ENCODE peak calls at places on chromosomes 11 and 22, in eight cellular contexts. One of them, this sample, is unnamed.

GRCh38 chr11:101618691-101619090 is 34.9 kb upstream of the TRPC6 start:
- DNase-seq in T47D: no peak
- DNase-seq in NCI-H1436: no peak
- DNase-seq in naive B cell: no peak
- DNase-seq in cardiac muscle cell: no peak
- DNase-seq in glomerular endothelial cell: no peak
- DNase-seq in RWPE2: no peak
- DNase-seq in ovary: no peak
- DNase-seq in this sample: no peak

GRCh38 chr22:17754233-17754925 is 19.9 kb downstream of the BID start:
- DNase-seq in ovary: no peak
- DNase-seq in RWPE2: no peak
- DNase-seq in NCI-H1436: no peak
- DNase-seq in cardiac muscle cell: no peak
- DNase-seq in naive B cell: no peak
- DNase-seq in glomerular endothelial cell: no peak
- DNase-seq in T47D: peak
- DNase-seq in this sample: no peak

GRCh38 chr11:76368497-76368896 is 12.4 kb downstream of the THAP12 start:
- DNase-seq in T47D: no peak
- DNase-seq in glomerular endothelial cell: no peak
- DNase-seq in NCI-H1436: no peak
- DNase-seq in cardiac muscle cell: no peak
- DNase-seq in RWPE2: no peak
- DNase-seq in naive B cell: no peak
- DNase-seq in ovary: no peak
- DNase-seq in this sample: no peak

GRCh38 chr22:23784215-23784732 is 2.5 kb upstream of the SMARCB1 start:
- DNase-seq in ovary: no peak
- DNase-seq in glomerular endothelial cell: no peak
- DNase-seq in T47D: no peak
- DNase-seq in cardiac muscle cell: no peak
- DNase-seq in RWPE2: no peak
- DNase-seq in NCI-H1436: no peak
- DNase-seq in naive B cell: no peak
- DNase-seq in this sample: no peak

GRCh38 chr11:124938970-124939369 is 3.1 kb upstream of the HEPACAM start:
- DNase-seq in NCI-H1436: no peak
- DNase-seq in RWPE2: no peak
- DNase-seq in naive B cell: no peak
- DNase-seq in glomerular endothelial cell: no peak
- DNase-seq in ovary: no peak
- DNase-seq in T47D: no peak
- DNase-seq in cardiac muscle cell: no peak
- DNase-seq in this sample: no peak

GRCh38 chr11:68584097-68584496 is 100.2 kb upstream of the GAL start:
- DNase-seq in glomerular endothelial cell: peak
- DNase-seq in naive B cell: peak
- DNase-seq in ovary: peak
- DNase-seq in cardiac muscle cell: peak
- DNase-seq in RWPE2: no peak
- DNase-seq in T47D: peak
- DNase-seq in NCI-H1436: no peak
- DNase-seq in this sample: peak

GRCh38 chr11:109853156-109853776 is 239.9 kb upstream of the ZC3H12C start:
- DNase-seq in naive B cell: no peak
- DNase-seq in RWPE2: no peak
- DNase-seq in NCI-H1436: peak
- DNase-seq in ovary: no peak
- DNase-seq in glomerular endothelial cell: peak
- DNase-seq in cardiac muscle cell: peak
- DNase-seq in T47D: peak
- DNase-seq in this sample: peak

GRCh38 chr11:34394771-34395300 is 37.0 kb upstream of the ABTB2 start:
- DNase-seq in T47D: no peak
- DNase-seq in naive B cell: no peak
- DNase-seq in RWPE2: no peak
- DNase-seq in ovary: no peak
- DNase-seq in NCI-H1436: no peak
- DNase-seq in cardiac muscle cell: no peak
- DNase-seq in glomerular endothelial cell: no peak
- DNase-seq in this sample: no peak

GRCh38 chr11:115659061-115659963 is 155.1 kb upstream of the CADM1 start:
- DNase-seq in naive B cell: no peak
- DNase-seq in ovary: no peak
- DNase-seq in glomerular endothelial cell: no peak
- DNase-seq in NCI-H1436: peak
- DNase-seq in cardiac muscle cell: peak
- DNase-seq in RWPE2: no peak
- DNase-seq in T47D: no peak
- DNase-seq in this sample: peak

GRCh38 chr11:87432006-87432405 is 394.3 kb downstream of the TMEM135 start:
- DNase-seq in NCI-H1436: no peak
- DNase-seq in naive B cell: no peak
- DNase-seq in cardiac muscle cell: no peak
- DNase-seq in RWPE2: no peak
- DNase-seq in ovary: no peak
- DNase-seq in T47D: no peak
- DNase-seq in glomerular endothelial cell: no peak
- DNase-seq in this sample: no peak

GRCh38 chr11:1196516-1197391 is 26.1 kb upstream of the MUC5B start:
- DNase-seq in glomerular endothelial cell: no peak
- DNase-seq in ovary: peak
- DNase-seq in naive B cell: no peak
- DNase-seq in RWPE2: peak
- DNase-seq in cardiac muscle cell: no peak
- DNase-seq in NCI-H1436: no peak
- DNase-seq in T47D: no peak
- DNase-seq in this sample: no peak

GRCh38 chr22:41343300-41343699 is 38.4 kb upstream of the TEF start:
- DNase-seq in cardiac muscle cell: no peak
- DNase-seq in NCI-H1436: no peak
- DNase-seq in RWPE2: peak
- DNase-seq in glomerular endothelial cell: no peak
- DNase-seq in ovary: no peak
- DNase-seq in naive B cell: no peak
- DNase-seq in T47D: no peak
- DNase-seq in this sample: no peak

GRCh38 chr11:5505363-5506048 is 4.3 kb downstream of the UBQLN3 start:
- DNase-seq in naive B cell: no peak
- DNase-seq in glomerular endothelial cell: no peak
- DNase-seq in cardiac muscle cell: no peak
- DNase-seq in NCI-H1436: no peak
- DNase-seq in ovary: no peak
- DNase-seq in RWPE2: no peak
- DNase-seq in T47D: no peak
- DNase-seq in this sample: no peak

GRCh38 chr11:59678118-59678812 is 9.4 kb upstream of the PATL1 start:
- DNase-seq in T47D: no peak
- DNase-seq in glomerular endothelial cell: no peak
- DNase-seq in RWPE2: no peak
- DNase-seq in ovary: no peak
- DNase-seq in cardiac muscle cell: no peak
- DNase-seq in naive B cell: no peak
- DNase-seq in NCI-H1436: no peak
- DNase-seq in this sample: no peak

GRCh38 chr22:18024276-18024939 is at the start of gene MICAL3:
- DNase-seq in glomerular endothelial cell: no peak
- DNase-seq in ovary: peak
- DNase-seq in naive B cell: peak
- DNase-seq in RWPE2: no peak
- DNase-seq in cardiac muscle cell: peak
- DNase-seq in NCI-H1436: peak
- DNase-seq in T47D: peak
- DNase-seq in this sample: peak

GRCh38 chr11:61901353-61901858 is 10.1 kb upstream of the FADS3 start:
- DNase-seq in RWPE2: no peak
- DNase-seq in glomerular endothelial cell: no peak
- DNase-seq in cardiac muscle cell: no peak
- DNase-seq in NCI-H1436: no peak
- DNase-seq in ovary: no peak
- DNase-seq in naive B cell: no peak
- DNase-seq in T47D: no peak
- DNase-seq in this sample: no peak

GRCh38 chr22:25777870-25778269 is 35.9 kb downstream of the MYO18B start:
- DNase-seq in cardiac muscle cell: no peak
- DNase-seq in ovary: no peak
- DNase-seq in RWPE2: no peak
- DNase-seq in naive B cell: no peak
- DNase-seq in T47D: peak
- DNase-seq in NCI-H1436: peak
- DNase-seq in glomerular endothelial cell: no peak
- DNase-seq in this sample: peak

GRCh38 chr11:66920978-66921784 is 37.0 kb downstream of the PC start:
- DNase-seq in ovary: no peak
- DNase-seq in NCI-H1436: no peak
- DNase-seq in T47D: no peak
- DNase-seq in glomerular endothelial cell: no peak
- DNase-seq in RWPE2: no peak
- DNase-seq in cardiac muscle cell: no peak
- DNase-seq in naive B cell: no peak
- DNase-seq in this sample: no peak

GRCh38 chr11:68983816-68984215 is 3.0 kb upstream of the MRGPRD start:
- DNase-seq in ovary: no peak
- DNase-seq in naive B cell: no peak
- DNase-seq in cardiac muscle cell: no peak
- DNase-seq in NCI-H1436: no peak
- DNase-seq in T47D: no peak
- DNase-seq in RWPE2: no peak
- DNase-seq in glomerular endothelial cell: no peak
- DNase-seq in this sample: no peak

GRCh38 chr11:44607324-44607962 is 42.0 kb downstream of the CD82 start:
- DNase-seq in RWPE2: no peak
- DNase-seq in cardiac muscle cell: no peak
- DNase-seq in glomerular endothelial cell: no peak
- DNase-seq in T47D: no peak
- DNase-seq in naive B cell: no peak
- DNase-seq in ovary: no peak
- DNase-seq in NCI-H1436: no peak
- DNase-seq in this sample: no peak

GRCh38 chr22:31969789-31970489 is 25.6 kb downstream of the YWHAH start:
- DNase-seq in ovary: peak
- DNase-seq in naive B cell: peak
- DNase-seq in cardiac muscle cell: peak
- DNase-seq in NCI-H1436: peak
- DNase-seq in T47D: peak
- DNase-seq in glomerular endothelial cell: no peak
- DNase-seq in RWPE2: peak
- DNase-seq in this sample: peak

GRCh38 chr22:23522642-23523251 is 57.3 kb downstream of the IGLL1 start:
- DNase-seq in cardiac muscle cell: peak
- DNase-seq in T47D: no peak
- DNase-seq in ovary: peak
- DNase-seq in glomerular endothelial cell: no peak
- DNase-seq in naive B cell: peak
- DNase-seq in NCI-H1436: peak
- DNase-seq in RWPE2: peak
- DNase-seq in this sample: peak

GRCh38 chr11:130992788-130993187 is 76.5 kb upstream of the SNX19 start:
- DNase-seq in naive B cell: no peak
- DNase-seq in glomerular endothelial cell: no peak
- DNase-seq in T47D: no peak
- DNase-seq in NCI-H1436: no peak
- DNase-seq in ovary: no peak
- DNase-seq in RWPE2: no peak
- DNase-seq in cardiac muscle cell: no peak
- DNase-seq in this sample: no peak

GRCh38 chr11:19225123-19225522 is 15.6 kb downstream of the E2F8 start:
- DNase-seq in ovary: no peak
- DNase-seq in cardiac muscle cell: no peak
- DNase-seq in RWPE2: no peak
- DNase-seq in naive B cell: no peak
- DNase-seq in glomerular endothelial cell: no peak
- DNase-seq in NCI-H1436: no peak
- DNase-seq in T47D: no peak
- DNase-seq in this sample: no peak

GRCh38 chr11:19092850-19093249 is 24.1 kb upstream of the ZDHHC13 start:
- DNase-seq in glomerular endothelial cell: no peak
- DNase-seq in ovary: no peak
- DNase-seq in cardiac muscle cell: no peak
- DNase-seq in naive B cell: no peak
- DNase-seq in T47D: no peak
- DNase-seq in RWPE2: no peak
- DNase-seq in NCI-H1436: no peak
- DNase-seq in this sample: no peak

GRCh38 chr11:69618237-69618636 is 22.7 kb upstream of the CCND1 start:
- DNase-seq in cardiac muscle cell: no peak
- DNase-seq in T47D: no peak
- DNase-seq in glomerular endothelial cell: no peak
- DNase-seq in NCI-H1436: no peak
- DNase-seq in ovary: no peak
- DNase-seq in naive B cell: no peak
- DNase-seq in RWPE2: no peak
- DNase-seq in this sample: no peak

GRCh38 chr11:21921151-21921550 is 271.7 kb upstream of the ANO5 start:
- DNase-seq in cardiac muscle cell: no peak
- DNase-seq in naive B cell: no peak
- DNase-seq in RWPE2: no peak
- DNase-seq in NCI-H1436: no peak
- DNase-seq in glomerular endothelial cell: no peak
- DNase-seq in T47D: no peak
- DNase-seq in ovary: no peak
- DNase-seq in this sample: no peak

GRCh38 chr11:65251476-65251875 is 10.3 kb upstream of the POLA2 start:
- DNase-seq in T47D: peak
- DNase-seq in glomerular endothelial cell: no peak
- DNase-seq in RWPE2: no peak
- DNase-seq in cardiac muscle cell: no peak
- DNase-seq in NCI-H1436: no peak
- DNase-seq in ovary: no peak
- DNase-seq in naive B cell: no peak
- DNase-seq in this sample: no peak